ENCODE peak calls at places on chromosomes 3 and 15, in seven cellular contexts. B is thoracic aorta, X is H7, Z is cardiac fibroblast, K is A549, T is adrenal gland, S is ovary. H is an unnamed sample.

GRCh38 chr3:97896547-97896946 is 74.7 kb downstream of the CRYBG3 start:
- DNase-seq in B (no peak), X (no peak), Z (no peak), K (no peak), T (no peak), S (no peak), H (no peak)

GRCh38 chr3:142394921-142395622 is 52.8 kb downstream of the XRN1 start:
- DNase-seq in B (no peak), X (no peak), Z (no peak), K (no peak), T (no peak), S (no peak), H (no peak)

GRCh38 chr15:83720466-83720865 is 66.5 kb downstream of the ADAMTSL3 start:
- DNase-seq in B (no peak), X (no peak), Z (no peak), K (no peak), T (no peak), S (no peak), H (no peak)

GRCh38 chr3:81927811-81928210 is 166.4 kb upstream of the GBE1 start:
- DNase-seq in B (no peak), X (no peak), Z (no peak), K (no peak), T (no peak), S (no peak), H (no peak)

GRCh38 chr15:64775551-64776401 is at the start of gene RBPMS2:
- DNase-seq in B (no peak), X (peak; percentile 95), Z (no peak), K (peak; percentile 38), T (no peak), S (peak; percentile 66), H (no peak)

GRCh38 chr3:113266738-113267137 is 55.4 kb downstream of the BOC start:
- DNase-seq in B (no peak), X (no peak), Z (no peak), K (no peak), T (no peak), S (no peak), H (no peak)

GRCh38 chr3:61530355-61530754 is 31.0 kb upstream of the PTPRG start:
- DNase-seq in B (no peak), X (peak; percentile 19), Z (peak; percentile 64), K (peak; percentile 29), T (no peak), S (no peak), H (no peak)

GRCh38 chr3:165404357-165405042 is 208.3 kb upstream of the SLITRK3 start:
- DNase-seq in B (no peak), X (no peak), Z (no peak), K (peak; percentile 10), T (no peak), S (no peak), H (no peak)

GRCh38 chr3:73294532-73294931 is 233.1 kb downstream of the EBLN2 start:
- DNase-seq in B (no peak), X (peak; percentile 22), Z (no peak), K (no peak), T (no peak), S (no peak), H (no peak)

GRCh38 chr3:117887896-117888295 is 1146.8 kb downstream of the IGSF11 start:
- DNase-seq in B (no peak), X (no peak), Z (no peak), K (no peak), T (no peak), S (no peak), H (peak; percentile 7)

GRCh38 chr3:128590948-128591347 is 59.7 kb downstream of the RPN1 start:
- DNase-seq in B (no peak), X (peak; percentile 84), Z (no peak), K (no peak), T (no peak), S (no peak), H (no peak)

GRCh38 chr3:88879905-88880304 is 227.5 kb upstream of the EPHA3 start:
- DNase-seq in B (no peak), X (no peak), Z (no peak), K (no peak), T (no peak), S (no peak), H (no peak)

GRCh38 chr3:138849541-138849940 is 14.8 kb upstream of the PIK3CB start:
- DNase-seq in B (no peak), X (no peak), Z (no peak), K (no peak), T (no peak), S (no peak), H (no peak)

GRCh38 chr15:82570721-82571519 is 30.7 kb upstream of the RPS17 start:
- DNase-seq in B (no peak), X (peak; percentile 35), Z (peak; percentile 18), K (no peak), T (no peak), S (no peak), H (no peak)

GRCh38 chr15:79644091-79644490 is 212.0 kb downstream of the MINAR1 start:
- DNase-seq in B (no peak), X (no peak), Z (peak; percentile 80), K (peak; percentile 57), T (no peak), S (no peak), H (peak; percentile 57)

GRCh38 chr3:189337672-189338071 is 165.9 kb downstream of the TPRG1 start:
- DNase-seq in B (no peak), X (no peak), Z (no peak), K (no peak), T (no peak), S (no peak), H (no peak)

GRCh38 chr15:69140306-69140705 is 20.1 kb upstream of the GLCE start:
- DNase-seq in B (no peak), X (no peak), Z (no peak), K (no peak), T (no peak), S (no peak), H (no peak)

GRCh38 chr3:25587975-25588374 is 76.7 kb downstream of the TOP2B start:
- DNase-seq in B (no peak), X (no peak), Z (peak; percentile 41), K (no peak), T (no peak), S (no peak), H (no peak)

GRCh38 chr15:99409560-99409959 is 156.2 kb upstream of the MEF2A start:
- DNase-seq in B (no peak), X (peak; percentile 13), Z (no peak), K (no peak), T (no peak), S (no peak), H (no peak)

GRCh38 chr3:69441028-69441427 is 55.1 kb upstream of the FRMD4B start:
- DNase-seq in B (no peak), X (no peak), Z (no peak), K (no peak), T (no peak), S (no peak), H (no peak)

GRCh38 chr3:23488618-23489017 is 285.5 kb downstream of the UBE2E2 start:
- DNase-seq in B (no peak), X (no peak), Z (no peak), K (no peak), T (no peak), S (no peak), H (no peak)

DNA sequence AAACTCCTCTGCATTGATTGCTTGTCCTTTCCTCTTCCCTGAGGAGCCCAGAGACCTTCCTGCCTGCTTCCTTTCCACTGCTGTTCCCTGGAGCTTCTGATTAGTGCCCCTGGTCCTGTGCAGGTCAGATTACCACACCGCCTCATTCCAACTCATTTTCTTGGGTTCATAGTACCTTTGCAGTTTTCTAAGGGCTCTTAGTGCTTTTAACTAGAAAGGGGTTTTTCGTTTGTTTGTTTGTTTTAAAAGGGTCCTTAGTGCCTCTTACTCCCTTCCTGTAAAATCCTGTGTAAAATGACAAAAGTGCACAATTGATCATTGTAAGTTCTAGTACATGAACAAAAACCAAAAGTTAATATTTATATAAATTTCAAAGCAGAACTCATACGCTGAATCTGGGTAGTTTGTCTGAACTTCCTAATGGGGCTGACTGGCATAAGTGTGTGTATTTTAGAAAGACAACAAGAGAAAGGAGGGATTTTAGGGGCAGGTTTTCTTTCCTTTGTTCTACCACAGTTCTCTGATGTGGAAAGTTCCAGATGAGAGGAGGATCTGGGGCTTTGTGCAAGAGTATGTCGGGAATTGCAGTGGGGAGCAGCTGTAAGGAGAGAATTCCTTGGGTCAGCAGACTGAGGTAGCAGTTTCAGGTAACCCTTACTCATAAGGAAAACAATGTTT is 30.6 kb downstream of the SNRK start:
- DNase-seq in B (no peak), X (no peak), Z (no peak), K (no peak), T (no peak), S (no peak), H (no peak)
- H3K4me3 ChIP-seq in B (no peak overlapping the region), X (no peak overlapping the region), Z (no peak overlapping the region), K (no peak overlapping the region), T (no peak overlapping the region), S (no peak overlapping the region), H (no peak overlapping the region)

GRCh38 chr15:74839526-74840395 is 3.2 kb downstream of the ULK3 start:
- DNase-seq in B (no peak), X (peak; percentile 84), Z (no peak), K (no peak), T (no peak), S (no peak), H (no peak)

GRCh38 chr15:74841761-74842385 is 1.1 kb downstream of the ULK3 start:
- DNase-seq in B (no peak), X (peak; percentile 28), Z (no peak), K (no peak), T (no peak), S (peak; percentile 35), H (no peak)

GRCh38 chr15:74842581-74843444 is at the start of gene ULK3:
- DNase-seq in B (peak; percentile 58), X (peak; percentile 99), Z (peak; percentile 82), K (peak; percentile 90), T (peak; percentile 93), S (peak; percentile 93), H (peak; percentile 43)

GRCh38 chr15:74838746-74839525 is 4.0 kb downstream of the ULK3 start:
- DNase-seq in B (no peak), X (peak; percentile 39), Z (no peak), K (no peak), T (no peak), S (no peak), H (no peak)

GRCh38 chr15:74840851-74841760 is 1.9 kb downstream of the ULK3 start:
- DNase-seq in B (no peak), X (no peak), Z (no peak), K (no peak), T (no peak), S (no peak), H (no peak)
- H3K4me3 ChIP-seq in B (no peak overlapping the region), X (no peak overlapping the region), Z (no peak overlapping the region), K (no peak overlapping the region), T (no peak overlapping the region), S (no peak overlapping the region), H (no peak overlapping the region)

GRCh38 chr15:88769161-88769971 is 33.9 kb upstream of the ACAN start:
- DNase-seq in B (no peak), X (peak; percentile 88), Z (peak; percentile 18), K (no peak), T (no peak), S (no peak), H (no peak)
- H3K4me3 ChIP-seq in B (peak overlapping the region; percentile 57), X (peak overlapping the region; percentile 38), Z (peak overlapping the region; percentile 5), K (no peak overlapping the region), T (no peak overlapping the region), S (no peak overlapping the region), H (peak overlapping the region; percentile 15)

DNA sequence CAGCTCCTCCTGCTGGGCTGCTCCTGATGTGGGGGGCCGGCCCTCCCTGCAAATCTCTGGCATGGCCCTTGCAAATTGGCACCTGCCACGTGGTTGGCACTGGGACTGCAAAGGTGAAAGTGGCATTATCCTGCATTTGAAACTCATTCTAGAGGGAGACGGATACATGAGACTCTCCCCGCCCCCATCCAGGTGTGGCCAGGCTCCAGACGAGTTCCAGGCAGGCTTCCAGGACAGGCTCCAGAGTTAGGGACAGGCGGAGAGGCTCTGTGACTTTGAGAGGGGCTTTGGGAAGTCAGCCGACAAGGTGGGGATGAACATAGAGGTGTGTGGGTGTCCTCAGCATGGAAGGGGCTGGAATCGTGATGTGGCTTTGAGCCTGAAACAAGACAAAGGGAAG is 178.5 kb downstream of the APBA2 start:
- DNase-seq in B (no peak), X (no peak), Z (no peak), K (no peak), T (no peak), S (no peak), H (no peak)
- H3K4me3 ChIP-seq in B (no peak overlapping the region), X (no peak overlapping the region), Z (no peak overlapping the region), K (no peak overlapping the region), T (no peak overlapping the region), S (no peak overlapping the region), H (no peak overlapping the region)

H was measured in skeletal muscle cell.